ENCODE peak calls at places on chromosome 4, in nine cellular contexts. H is upper lobe of right lung, U is psoas muscle, X is PC-3, C is IMR-90, Q is A549, Z is thoracic aorta, G is neural progenitor cell, P is ovary. K is an unnamed sample.

GRCh38 chr4:16860506-16860905 is 37.9 kb downstream of the LDB2 start:
- DNase-seq in P (no peak), C (peak; percentile 98), Q (no peak), U (no peak), X (no peak), H (no peak), Z (no peak), G (no peak), K (no peak)

GRCh38 chr4:106766519-106766918 is 269.6 kb downstream of the DKK2 start:
- DNase-seq in X (no peak), Z (no peak), G (no peak), U (no peak), H (no peak), C (no peak), P (no peak), Q (no peak), K (no peak)

GRCh38 chr4:153488006-153488718 is 22.0 kb downstream of the TMEM131L start:
- DNase-seq in Z (no peak), X (no peak), G (no peak), C (peak; percentile 53), Q (no peak), P (no peak), H (peak; percentile 74), U (no peak), K (no peak)

GRCh38 chr4:22129454-22130075 is 181.0 kb upstream of the KCNIP4 start:
- DNase-seq in Q (no peak), P (no peak), Z (no peak), C (peak; percentile 26), X (peak; percentile 69), G (peak; percentile 69), H (no peak), U (no peak), K (no peak)

GRCh38 chr4:6296026-6296425 is 26.4 kb downstream of the WFS1 start:
- DNase-seq in P (no peak), X (no peak), C (no peak), U (no peak), G (no peak), Z (no peak), H (no peak), Q (no peak), K (no peak)

GRCh38 chr4:181753189-181753588 is 490.0 kb upstream of the TENM3 start:
- DNase-seq in H (no peak), Z (no peak), P (no peak), G (no peak), C (no peak), X (no peak), Q (no peak), U (no peak), K (no peak)

GRCh38 chr4:18880850-18881249 is 859.3 kb upstream of the LCORL start:
- DNase-seq in H (no peak), Q (no peak), X (no peak), Z (no peak), U (no peak), C (no peak), P (no peak), G (no peak), K (no peak)

GRCh38 chr4:84804126-84804525 is 162.4 kb downstream of the WDFY3 start:
- DNase-seq in H (no peak), G (no peak), Z (no peak), Q (no peak), U (no peak), C (peak; percentile 61), P (no peak), X (no peak), K (no peak)

GRCh38 chr4:37689353-37689752 is 3.2 kb upstream of the RELL1 start:
- DNase-seq in G (no peak), Q (no peak), Z (no peak), X (no peak), C (no peak), U (no peak), H (no peak), P (no peak), K (no peak)

GRCh38 chr4:15958562-15958961 is 4.4 kb downstream of the FGFBP2 start:
- DNase-seq in X (no peak), Q (no peak), G (no peak), P (no peak), Z (no peak), U (no peak), H (no peak), C (no peak), K (no peak)

GRCh38 chr4:184636144-184636543 is 13.1 kb downstream of the CASP3 start:
- DNase-seq in Q (no peak), C (no peak), H (no peak), X (no peak), G (no peak), U (no peak), Z (no peak), P (no peak), K (no peak)
- H3K27ac ChIP-seq in Q (no peak overlapping the region), C (no peak overlapping the region), H (no peak overlapping the region), X (no peak overlapping the region), G (no peak overlapping the region), U (no peak overlapping the region), Z (no peak overlapping the region), P (no peak overlapping the region), K (no peak overlapping the region)

GRCh38 chr4:180335571-180335970 is 1907.6 kb upstream of the TENM3 start:
- DNase-seq in H (no peak), C (no peak), X (no peak), U (no peak), Q (no peak), Z (no peak), G (no peak), P (no peak), K (no peak)
- H3K4me3 ChIP-seq in H (no peak overlapping the region), C (no peak overlapping the region), X (no peak overlapping the region), U (no peak overlapping the region), Q (no peak overlapping the region), Z (no peak overlapping the region), G (no peak overlapping the region), P (no peak overlapping the region), K (no peak overlapping the region)

GRCh38 chr4:583820-584219 is 7.7 kb upstream of the TMEM271 start:
- DNase-seq in C (no peak), X (no peak), Q (no peak), P (no peak), H (no peak), U (no peak), G (no peak), Z (no peak), K (no peak)

GRCh38 chr4:579543-580175 is 3.6 kb upstream of the TMEM271 start:
- DNase-seq in U (no peak), Q (no peak), Z (no peak), C (no peak), H (no peak), P (no peak), X (no peak), G (no peak), K (no peak)

GRCh38 chr4:578451-579443 is 2.7 kb upstream of the TMEM271 start:
- DNase-seq in X (no peak), H (no peak), P (no peak), U (no peak), Q (no peak), C (no peak), Z (no peak), G (no peak), K (no peak)

GRCh38 chr4:581181-581580 is 5.1 kb upstream of the TMEM271 start:
- DNase-seq in X (no peak), G (no peak), Q (no peak), U (no peak), Z (no peak), P (no peak), H (no peak), C (no peak), K (no peak)

DNA sequence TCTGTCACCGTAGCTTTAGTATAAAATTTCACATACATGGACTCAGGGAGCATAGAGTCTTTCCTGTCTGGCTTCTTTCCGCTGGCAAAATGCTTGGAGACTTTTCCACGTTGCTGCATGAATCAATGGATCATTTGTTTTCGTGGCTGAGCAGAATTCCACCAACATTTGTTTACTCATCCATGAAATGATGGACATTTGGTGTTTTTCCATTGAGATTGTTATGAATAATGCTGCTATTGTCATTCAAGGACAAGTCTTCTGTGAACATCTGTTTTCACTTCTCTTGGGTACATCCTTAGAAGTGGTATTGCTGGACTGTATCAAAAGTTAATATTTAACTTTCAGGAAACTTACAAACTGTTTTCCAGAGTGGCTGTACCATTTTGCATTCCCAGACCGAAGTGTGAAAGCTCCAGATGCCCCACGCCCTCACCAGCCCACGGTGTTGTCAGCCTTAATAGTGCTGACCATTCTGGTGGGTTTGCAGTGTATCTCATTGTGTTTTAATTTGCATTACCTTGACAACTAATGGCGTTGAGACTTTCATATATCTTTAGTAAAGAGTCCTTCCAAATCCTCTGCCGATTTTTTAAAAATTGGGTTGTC is 5.8 kb upstream of the TMEM271 start:
- DNase-seq in Q (no peak), Z (no peak), H (no peak), C (no peak), G (no peak), X (no peak), U (no peak), P (no peak), K (no peak)
- H3K4me1 ChIP-seq in Q (no peaks in the 10 kb centered on the region), Z (no peaks in the 10 kb centered on the region), H (no peaks in the 10 kb centered on the region), C (no peaks in the 10 kb centered on the region), G (peaks cover 6% of the 10 kb centered on the region), X (no peaks in the 10 kb centered on the region), U (no peaks in the 10 kb centered on the region), P (no peaks in the 10 kb centered on the region), K (no peaks in the 10 kb centered on the region)

DNA sequence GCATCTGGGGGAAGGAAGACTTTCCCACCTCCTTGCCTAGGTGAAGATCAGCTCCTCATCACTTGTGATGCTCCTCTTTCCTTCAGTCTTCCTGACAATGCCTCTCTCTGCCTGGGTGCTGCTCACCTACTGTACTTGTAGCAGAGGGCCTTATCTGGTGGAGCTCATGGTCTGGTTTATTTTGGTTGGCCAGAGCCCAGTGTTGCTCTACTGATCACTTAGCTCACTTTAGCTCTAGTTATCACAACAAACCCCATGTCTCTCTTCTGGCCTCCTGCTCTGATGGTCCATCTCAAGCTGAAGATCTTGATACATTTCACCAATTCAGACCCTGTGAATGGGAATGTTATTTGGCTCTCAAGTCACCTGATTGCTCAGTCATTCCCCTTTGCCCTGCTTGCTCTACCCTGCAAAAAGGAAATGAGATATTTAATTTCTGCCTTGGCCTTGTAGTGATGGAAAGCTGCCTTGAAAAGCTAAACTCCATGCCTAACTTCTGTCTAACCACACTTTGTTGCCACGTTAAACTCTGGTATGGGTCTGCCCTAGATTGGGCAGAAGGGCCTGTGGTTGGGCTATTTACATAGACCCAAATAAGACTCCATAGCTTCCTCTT is 30.3 kb upstream of the ADH1C start:
- DNase-seq in C (peak; percentile 71), U (no peak), Z (no peak), Q (no peak), G (no peak), X (no peak), P (no peak), H (no peak), K (no peak)
- H3K27ac ChIP-seq in C (peak overlapping the region; percentile 95), U (peak overlapping the region; percentile 59), Z (peak overlapping the region; percentile 90), Q (no peak overlapping the region), G (no peak overlapping the region), X (no peak overlapping the region), P (peak overlapping the region; percentile 70), H (peak overlapping the region; percentile 65), K (no peak overlapping the region)

GRCh38 chr4:86117781-86118302 is 242.0 kb downstream of the MAPK10 start:
- DNase-seq in Q (no peak), C (peak; percentile 84), U (no peak), P (no peak), G (no peak), X (peak; percentile 18), Z (no peak), H (no peak), K (no peak)
- H3K4me3 ChIP-seq in Q (no peak overlapping the region), C (no peak overlapping the region), U (no peak overlapping the region), P (no peak overlapping the region), G (no peak overlapping the region), X (no peak overlapping the region), Z (no peak overlapping the region), H (no peak overlapping the region), K (no peak overlapping the region)